ENCODE peak calls at places on chromosome 17, in seven cellular contexts. A is SK-N-SH, C is H1, X is GM12892, E is K562, M is GM12878, J is HepG2. V is an unnamed sample.

GRCh38 chr17:73464447-73464846 is 152.6 kb upstream of the CDC42EP4 start:
- DNase-seq in X (no peak), C (no peak), J (no peak), M (no peak), E (no peak), A (no peak), V (no peak)

GRCh38 chr17:41802961-41803682 is 8.6 kb downstream of the P3H4 start:
- DNase-seq in X (no peak), M (no peak), A (no peak), J (no peak), E (no peak), C (no peak), V (no peak)

GRCh38 chr17:77086433-77087010 is 54.2 kb upstream of the SEC14L1 start:
- DNase-seq in C (peak; percentile 99), J (peak; percentile 77), E (peak; percentile 75), A (peak; percentile 78), X (peak; percentile 46), M (no peak), V (peak; percentile 58)

GRCh38 chr17:55433029-55433628 is 11.5 kb upstream of the MMD start:
- DNase-seq in E (no peak), X (no peak), C (no peak), A (no peak), J (peak; percentile 85), M (no peak), V (no peak)

GRCh38 chr17:79065105-79065670 is 9.4 kb upstream of the ENGASE start:
- DNase-seq in C (peak; percentile 76), M (no peak), J (peak; percentile 43), E (peak; percentile 62), X (no peak), A (no peak), V (no peak)

GRCh38 chr17:21177854-21178600 is 35.9 kb downstream of the TMEM11 start:
- DNase-seq in A (peak; percentile 8), M (no peak), C (no peak), E (no peak), X (no peak), J (no peak), V (no peak)

GRCh38 chr17:40443196-40443987 is at the start of gene IGFBP4:
- DNase-seq in X (peak; percentile 66), E (peak; percentile 85), A (peak; percentile 92), J (peak; percentile 69), C (peak; percentile 89), M (no peak), V (peak; percentile 67)

GRCh38 chr17:31416503-31416923 is 25.0 kb downstream of the RAB11FIP4 start:
- DNase-seq in M (no peak), E (no peak), A (no peak), C (no peak), J (peak; percentile 79), X (no peak), V (no peak)

GRCh38 chr17:75561927-75562603 is 25.5 kb upstream of the MYO15B start:
- DNase-seq in E (no peak), J (no peak), A (no peak), X (no peak), C (no peak), M (no peak), V (no peak)

GRCh38 chr17:61335845-61336655 is 63.6 kb upstream of the TBX2 start:
- DNase-seq in E (no peak), M (no peak), C (no peak), A (peak; percentile 44), X (no peak), J (peak; percentile 99), V (no peak)

GRCh38 chr17:60699090-60699489 is 21.4 kb downstream of the BCAS3 start:
- DNase-seq in A (no peak), J (no peak), E (no peak), C (no peak), X (no peak), M (no peak), V (no peak)

GRCh38 chr17:80160536-80160935 is 9.3 kb upstream of the CARD14 start:
- DNase-seq in J (no peak), E (no peak), M (no peak), C (no peak), X (no peak), A (peak; percentile 52), V (no peak)

GRCh38 chr17:73348018-73348823 is 36.4 kb upstream of the CDC42EP4 start:
- DNase-seq in J (no peak), C (no peak), M (no peak), A (no peak), X (no peak), E (no peak), V (no peak)

GRCh38 chr17:57514614-57515013 is 230.5 kb downstream of the CCDC182 start:
- DNase-seq in X (no peak), M (no peak), E (no peak), J (no peak), C (no peak), A (no peak), V (no peak)

GRCh38 chr17:15652960-15653359 is 31.2 kb downstream of the TRIM16 start:
- DNase-seq in E (no peak), X (no peak), A (no peak), C (no peak), M (no peak), J (no peak), V (no peak)

GRCh38 chr17:3794890-3795757 is 5.9 kb downstream of the ITGAE start:
- DNase-seq in E (no peak), M (no peak), X (no peak), J (peak; percentile 78), A (no peak), C (no peak), V (no peak)
- TF ChIP-seq TAF1 in E (no peak), M (no peak), X (no peak), J (peak; percentile 25), A (no peak), C (no peak), V (no peak)

GRCh38 chr17:39235555-39236221 is 9.9 kb upstream of the STAC2 start:
- DNase-seq in A (peak; percentile 80), J (peak; percentile 60), C (peak; percentile 84), E (peak; percentile 87), M (peak; percentile 24), X (peak; percentile 60), V (peak; percentile 71)

GRCh38 chr17:39229274-39229913 is 3.6 kb upstream of the STAC2 start:
- DNase-seq in J (no peak), A (no peak), C (no peak), X (peak; percentile 10), M (no peak), E (peak; percentile 52), V (no peak)

GRCh38 chr17:39230361-39230760 is 4.6 kb upstream of the STAC2 start:
- DNase-seq in J (no peak), A (no peak), M (no peak), E (no peak), X (no peak), C (no peak), V (no peak)

GRCh38 chr17:39231091-39231561 is 5.4 kb upstream of the STAC2 start:
- DNase-seq in X (peak; percentile 11), J (no peak), M (no peak), C (no peak), A (peak; percentile 71), E (no peak), V (no peak)

DNA sequence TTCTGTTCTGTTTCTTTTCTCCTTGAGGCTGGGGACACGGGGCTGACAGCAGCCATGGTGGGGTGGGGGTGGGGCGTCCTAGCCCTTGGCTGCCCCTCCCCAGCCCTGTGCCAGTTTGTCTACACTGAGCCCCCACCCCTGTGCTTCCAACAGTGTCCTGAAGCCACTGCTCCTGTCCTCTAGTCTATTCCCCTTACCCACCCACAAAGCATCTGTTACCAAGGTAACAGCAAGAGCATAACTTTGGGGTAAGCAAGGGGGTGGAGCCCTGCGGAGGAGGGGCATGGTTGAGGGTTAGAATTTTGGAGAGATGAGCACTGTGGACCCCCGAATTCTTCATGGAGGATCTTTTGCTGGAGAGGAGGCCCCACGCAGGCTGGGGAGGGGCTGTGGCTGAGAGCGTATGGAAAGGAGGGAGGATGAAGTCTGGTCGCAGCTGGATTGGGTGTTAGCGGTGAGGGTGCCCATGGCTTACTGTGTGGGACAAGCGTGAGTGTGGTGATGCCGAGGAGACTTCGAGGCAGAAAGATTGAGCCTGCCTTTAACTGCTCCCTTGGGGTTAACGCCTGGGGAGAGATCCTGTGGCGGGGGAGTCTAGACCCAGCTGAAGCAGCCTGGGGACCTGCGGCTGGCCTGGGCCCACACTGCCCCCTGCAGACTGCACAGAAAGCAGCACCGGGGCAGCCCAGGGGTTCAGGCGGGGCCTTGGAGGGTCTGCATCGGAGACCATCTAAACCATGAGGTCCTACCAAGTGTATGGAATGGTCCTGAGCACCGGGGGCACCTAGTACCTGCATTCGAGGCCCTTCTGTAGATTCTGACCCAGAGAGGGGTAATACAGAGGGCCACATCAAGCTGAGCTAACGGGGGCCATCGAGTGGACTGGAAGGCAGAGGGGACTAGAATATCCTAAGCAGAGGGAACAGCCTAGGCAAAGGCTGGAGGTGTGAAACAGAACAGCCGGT is 6.1 kb upstream of the STAC2 start:
- DNase-seq in C (peak; percentile 89), M (no peak), A (peak; percentile 86), J (no peak), X (peak; percentile 79), E (peak; percentile 81), V (peak; percentile 77)
- TF ChIP-seq TAF1 in C (no peak), M (no peak), A (no peak), J (no peak), X (no peak), E (no peak), V (no peak)

GRCh38 chr17:48792033-48792798 is 24.8 kb downstream of the TTLL6 start:
- DNase-seq in A (no peak), E (no peak), M (no peak), X (no peak), C (no peak), J (no peak), V (no peak)

GRCh38 chr17:48791128-48792032 is 25.6 kb downstream of the TTLL6 start:
- DNase-seq in A (peak; percentile 53), J (peak; percentile 80), E (peak; percentile 68), X (peak; percentile 46), M (peak; percentile 57), C (peak; percentile 85), V (no peak)

GRCh38 chr17:48790607-48791127 is 26.4 kb downstream of the TTLL6 start:
- DNase-seq in C (no peak), X (no peak), J (no peak), M (no peak), A (no peak), E (no peak), V (no peak)

GRCh38 chr17:48787850-48788249 is 29.2 kb downstream of the TTLL6 start:
- DNase-seq in M (no peak), A (no peak), E (no peak), C (no peak), X (no peak), J (no peak), V (no peak)
- TF ChIP-seq TAF1 in M (no peak), A (no peak), E (no peak), C (no peak), X (no peak), J (no peak), V (no peak)

DNA sequence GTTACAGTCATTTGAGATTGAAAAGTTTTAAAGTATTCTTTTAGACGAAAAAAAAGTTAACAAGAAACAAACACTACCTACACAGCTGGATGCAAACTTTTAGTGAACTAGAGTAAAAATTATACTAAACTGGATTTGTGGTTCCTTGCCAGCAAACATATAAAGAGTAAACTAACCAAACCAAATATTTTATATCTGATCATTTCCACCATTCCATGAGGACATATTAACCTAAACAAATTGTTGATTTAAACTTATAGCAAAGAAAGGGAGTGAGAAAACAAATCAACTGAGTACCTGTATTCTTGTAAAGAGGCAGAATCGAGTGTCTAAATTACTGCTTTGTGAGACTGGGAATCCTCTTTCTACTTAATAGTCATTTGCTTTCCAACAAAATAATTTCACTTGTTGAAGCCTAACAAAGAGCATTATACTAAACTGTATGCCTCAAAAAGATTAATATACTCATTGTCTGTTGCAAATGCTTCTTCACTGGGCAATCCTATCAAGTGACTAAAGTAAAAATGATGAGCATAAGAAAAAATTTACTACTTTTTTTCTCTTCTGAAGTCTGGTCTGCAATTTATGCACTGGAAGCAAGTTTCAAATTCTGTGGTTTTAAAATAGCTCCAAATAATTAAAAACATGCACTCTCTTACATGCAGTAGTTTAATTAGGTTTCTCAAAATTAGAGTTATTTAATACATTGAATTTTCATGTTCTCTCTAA is 37.5 kb downstream of the AKAP10 start:
- DNase-seq in M (no peak), C (no peak), E (no peak), X (no peak), J (no peak), A (no peak), V (no peak)
- TF ChIP-seq TAF1 in M (no peak), C (no peak), E (no peak), X (no peak), J (no peak), A (no peak), V (no peak)

V was measured in GM12891.